ENCODE peak calls at places on chromosomes 3 and 15, in five cellular contexts. One of them, this sample, is unnamed. For H3K36me3 and H3K27me3, the result is how much of the 10 kb centered on the place peaks cover.

GRCh38 chr3:118267588-118267987 is 767.1 kb downstream of the IGSF11 start:
- DNase-seq in transverse colon: no peak
- DNase-seq in sigmoid colon: no peak
- DNase-seq in WERI-Rb-1: no peak
- DNase-seq in ascending aorta: no peak
- DNase-seq in this sample: no peak

GRCh38 chr3:37367436-37367835 is 193.1 kb upstream of the LRRFIP2 start:
- DNase-seq in sigmoid colon: no peak
- DNase-seq in WERI-Rb-1: no peak
- DNase-seq in ascending aorta: no peak
- DNase-seq in transverse colon: no peak
- DNase-seq in this sample: no peak

GRCh38 chr3:62919784-62920183 is 44.6 kb upstream of the CADPS start:
- DNase-seq in ascending aorta: no peak
- DNase-seq in sigmoid colon: no peak
- DNase-seq in transverse colon: no peak
- DNase-seq in WERI-Rb-1: no peak
- DNase-seq in this sample: no peak

GRCh38 chr15:67915374-67916050 is 75.7 kb upstream of the RNU6-1 start:
- DNase-seq in transverse colon: peak
- DNase-seq in ascending aorta: peak
- DNase-seq in sigmoid colon: peak
- DNase-seq in WERI-Rb-1: no peak
- DNase-seq in this sample: peak

GRCh38 chr3:55017876-55018275 is 90.0 kb upstream of the LRTM1 start:
- DNase-seq in sigmoid colon: no peak
- DNase-seq in transverse colon: no peak
- DNase-seq in WERI-Rb-1: no peak
- DNase-seq in ascending aorta: no peak
- DNase-seq in this sample: no peak

GRCh38 chr3:15291589-15292541 is 40.5 kb downstream of the SH3BP5 start:
- DNase-seq in transverse colon: peak
- DNase-seq in ascending aorta: no peak
- DNase-seq in sigmoid colon: peak
- DNase-seq in WERI-Rb-1: no peak
- DNase-seq in this sample: no peak

GRCh38 chr3:58032186-58032585 is 24.0 kb downstream of the FLNB start:
- DNase-seq in sigmoid colon: no peak
- DNase-seq in WERI-Rb-1: no peak
- DNase-seq in ascending aorta: no peak
- DNase-seq in transverse colon: no peak
- DNase-seq in this sample: no peak

GRCh38 chr3:151581046-151581445 is 120.2 kb upstream of the IGSF10 start:
- DNase-seq in WERI-Rb-1: no peak
- DNase-seq in ascending aorta: no peak
- DNase-seq in sigmoid colon: no peak
- DNase-seq in transverse colon: no peak
- DNase-seq in this sample: no peak

GRCh38 chr3:52531636-52532516 is 1.8 kb downstream of the NT5DC2 start:
- DNase-seq in ascending aorta: peak
- DNase-seq in WERI-Rb-1: no peak
- DNase-seq in sigmoid colon: peak
- DNase-seq in transverse colon: no peak
- DNase-seq in this sample: no peak

GRCh38 chr3:71453822-71454512 is 129.6 kb downstream of the FOXP1 start:
- DNase-seq in WERI-Rb-1: no peak
- DNase-seq in ascending aorta: no peak
- DNase-seq in sigmoid colon: no peak
- DNase-seq in transverse colon: no peak
- DNase-seq in this sample: no peak

GRCh38 chr15:96122077-96123027 is 208.1 kb upstream of the NR2F2 start:
- DNase-seq in WERI-Rb-1: no peak
- DNase-seq in sigmoid colon: no peak
- DNase-seq in ascending aorta: no peak
- DNase-seq in transverse colon: no peak
- DNase-seq in this sample: no peak

GRCh38 chr3:194488007-194488742 is 1.4 kb upstream of the ATP13A3 start:
- DNase-seq in WERI-Rb-1: no peak
- DNase-seq in sigmoid colon: no peak
- DNase-seq in ascending aorta: no peak
- DNase-seq in transverse colon: no peak
- DNase-seq in this sample: no peak

DNA sequence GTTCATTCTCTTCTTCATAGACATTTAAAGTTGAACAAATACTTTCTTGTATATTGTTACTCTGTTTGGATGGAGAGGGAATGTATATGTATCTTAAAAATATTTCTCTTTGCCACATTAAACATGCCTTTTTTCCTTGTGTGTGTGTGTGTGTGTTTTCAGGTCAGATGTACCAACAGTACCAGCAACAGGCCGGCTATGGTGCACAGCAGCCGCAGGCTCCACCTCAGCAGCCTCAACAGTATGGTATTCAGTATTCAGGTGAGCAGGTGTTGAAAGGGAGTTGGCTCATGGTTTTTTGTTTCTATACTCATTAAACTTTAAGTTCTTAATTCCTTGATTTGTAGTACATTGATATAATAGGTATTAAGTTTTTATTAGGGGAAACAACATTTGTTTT is 35.4 kb downstream of the TFG start:
- DNase-seq in ascending aorta: no peak
- DNase-seq in sigmoid colon: no peak
- DNase-seq in transverse colon: no peak
- DNase-seq in WERI-Rb-1: no peak
- DNase-seq in this sample: no peak
- H3K36me3 ChIP-seq in ascending aorta: half or more
- H3K36me3 ChIP-seq in sigmoid colon: under half
- H3K36me3 ChIP-seq in transverse colon: under half
- H3K36me3 ChIP-seq in WERI-Rb-1: half or more
- H3K36me3 ChIP-seq in this sample: under half

DNA sequence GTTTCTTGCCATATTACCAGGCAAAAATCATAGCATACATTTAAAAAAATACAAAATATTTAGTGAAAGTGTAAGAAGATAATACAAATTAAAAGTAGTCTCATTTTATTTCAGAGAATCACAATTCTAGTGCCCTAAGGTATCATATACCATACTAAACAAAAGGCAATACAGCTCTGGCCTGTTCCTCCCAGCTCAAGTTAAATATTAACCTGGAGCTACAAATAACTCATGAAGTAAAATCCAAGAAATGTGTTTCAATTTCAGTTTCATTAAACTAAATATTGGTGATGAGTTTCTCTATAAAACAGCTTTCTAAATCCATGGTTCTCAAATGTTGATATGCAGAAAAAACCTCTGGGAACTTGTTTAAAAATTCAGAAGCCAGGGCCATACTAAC is 67.7 kb downstream of the INO80 start:
- DNase-seq in transverse colon: no peak
- DNase-seq in ascending aorta: no peak
- DNase-seq in sigmoid colon: no peak
- DNase-seq in WERI-Rb-1: no peak
- DNase-seq in this sample: no peak
- TF ChIP-seq CTCF in transverse colon: no peak
- TF ChIP-seq CTCF in ascending aorta: no peak
- TF ChIP-seq CTCF in sigmoid colon: no peak
- TF ChIP-seq CTCF in WERI-Rb-1: no peak
- TF ChIP-seq CTCF in this sample: no peak

DNA sequence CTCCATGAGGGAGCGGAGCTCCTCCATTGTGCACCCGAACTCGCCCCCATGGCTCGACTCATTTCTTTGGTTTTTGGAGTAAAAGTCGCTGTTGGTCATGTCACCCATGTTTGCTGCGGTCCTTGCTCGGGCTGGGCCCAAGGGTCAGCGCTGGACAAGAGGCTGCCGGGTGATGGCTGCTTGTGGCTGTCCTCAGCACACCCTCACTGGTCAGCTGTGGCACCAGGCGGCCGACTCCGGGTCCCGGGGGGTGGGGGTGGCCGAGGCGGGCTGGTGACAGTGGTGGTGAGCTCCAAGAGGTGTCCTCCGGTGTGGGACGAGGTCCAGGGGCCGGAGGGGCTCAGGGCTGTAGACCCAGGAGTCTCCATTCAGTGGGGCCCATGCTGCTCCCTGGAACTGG is 56.0 kb downstream of the ATP2B2 start:
- DNase-seq in sigmoid colon: no peak
- DNase-seq in WERI-Rb-1: no peak
- DNase-seq in ascending aorta: no peak
- DNase-seq in transverse colon: no peak
- DNase-seq in this sample: no peak
- H3K27me3 ChIP-seq in sigmoid colon: under half
- H3K27me3 ChIP-seq in WERI-Rb-1: under half
- H3K27me3 ChIP-seq in ascending aorta: under half
- H3K27me3 ChIP-seq in transverse colon: under half
- H3K27me3 ChIP-seq in this sample: under half

GRCh38 chr3:177035678-177036077 is 161.6 kb downstream of the TBL1XR1 start:
- DNase-seq in WERI-Rb-1: no peak
- DNase-seq in ascending aorta: no peak
- DNase-seq in sigmoid colon: no peak
- DNase-seq in transverse colon: no peak
- DNase-seq in this sample: no peak
- H3K36me3 ChIP-seq in WERI-Rb-1: half or more
- H3K36me3 ChIP-seq in ascending aorta: under half
- H3K36me3 ChIP-seq in sigmoid colon: under half
- H3K36me3 ChIP-seq in transverse colon: under half
- H3K36me3 ChIP-seq in this sample: under half

GRCh38 chr3:197554562-197555280 is 1.0 kb downstream of the BDH1 start:
- DNase-seq in WERI-Rb-1: peak
- DNase-seq in ascending aorta: peak
- DNase-seq in sigmoid colon: peak
- DNase-seq in transverse colon: peak
- DNase-seq in this sample: peak
- TF ChIP-seq CTCF in WERI-Rb-1: peak
- TF ChIP-seq CTCF in ascending aorta: peak
- TF ChIP-seq CTCF in sigmoid colon: peak
- TF ChIP-seq CTCF in transverse colon: peak
- TF ChIP-seq CTCF in this sample: peak

DNA sequence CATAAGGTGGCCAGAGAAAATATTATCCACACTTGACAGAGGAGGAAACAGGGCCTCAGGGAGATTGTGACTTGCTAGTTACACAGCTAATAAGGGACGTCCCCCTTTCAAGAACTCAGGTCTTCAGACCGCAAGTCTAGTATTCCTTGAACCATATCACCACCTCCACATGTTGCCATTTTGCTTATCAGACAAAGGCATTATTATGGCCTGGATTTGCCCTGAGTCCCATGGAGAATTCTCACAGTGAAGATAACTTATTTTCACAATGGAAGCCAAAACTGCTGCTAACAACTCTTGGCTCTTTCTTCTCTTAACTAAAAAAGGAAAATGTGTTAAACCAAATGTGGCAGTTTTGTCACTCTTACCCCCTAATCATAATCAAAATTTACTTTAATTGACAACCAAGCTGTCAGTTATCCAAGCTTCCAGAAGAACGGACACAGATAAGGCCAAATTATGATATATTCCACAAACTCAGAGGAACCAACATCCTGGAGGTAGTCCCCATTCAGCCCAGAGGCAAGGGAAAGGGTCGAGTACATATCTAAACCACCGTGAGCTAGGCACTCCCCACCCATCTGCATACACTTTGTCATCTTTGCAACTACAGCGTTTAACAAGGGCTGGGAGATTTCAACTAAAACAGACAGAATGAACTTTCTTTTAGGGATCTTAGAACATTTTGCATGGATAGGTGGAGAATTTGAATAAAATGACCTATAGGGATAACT is 63.6 kb upstream of the THBS1 start:
- DNase-seq in WERI-Rb-1: no peak
- DNase-seq in transverse colon: no peak
- DNase-seq in ascending aorta: no peak
- DNase-seq in sigmoid colon: no peak
- DNase-seq in this sample: no peak
- H3K27me3 ChIP-seq in WERI-Rb-1: half or more
- H3K27me3 ChIP-seq in transverse colon: under half
- H3K27me3 ChIP-seq in ascending aorta: under half
- H3K27me3 ChIP-seq in sigmoid colon: under half
- H3K27me3 ChIP-seq in this sample: under half

GRCh38 chr3:164233951-164234350 is 844.3 kb downstream of the SI start:
- DNase-seq in ascending aorta: no peak
- DNase-seq in sigmoid colon: no peak
- DNase-seq in transverse colon: no peak
- DNase-seq in WERI-Rb-1: no peak
- DNase-seq in this sample: no peak

GRCh38 chr3:164235239-164235728 is 843.0 kb downstream of the SI start:
- DNase-seq in transverse colon: no peak
- DNase-seq in WERI-Rb-1: no peak
- DNase-seq in ascending aorta: no peak
- DNase-seq in sigmoid colon: no peak
- DNase-seq in this sample: no peak

GRCh38 chr3:164231718-164232117 is 846.6 kb downstream of the SI start:
- DNase-seq in WERI-Rb-1: no peak
- DNase-seq in transverse colon: no peak
- DNase-seq in sigmoid colon: no peak
- DNase-seq in ascending aorta: no peak
- DNase-seq in this sample: no peak

GRCh38 chr3:164230385-164231094 is 847.8 kb downstream of the SI start:
- DNase-seq in WERI-Rb-1: peak
- DNase-seq in sigmoid colon: no peak
- DNase-seq in ascending aorta: no peak
- DNase-seq in transverse colon: no peak
- DNase-seq in this sample: no peak
- H3K36me3 ChIP-seq in WERI-Rb-1: under half
- H3K36me3 ChIP-seq in sigmoid colon: under half
- H3K36me3 ChIP-seq in ascending aorta: under half
- H3K36me3 ChIP-seq in transverse colon: under half
- H3K36me3 ChIP-seq in this sample: under half

This sample was measured in body of pancreas.